ENCODE peak calls at places on chromosomes 13 and 19, in seven cellular contexts. One of them, this sample, is unnamed.

GRCh38 chr19:709196-709964 is 645 bp downstream of the PALM start:
- DNase-seq in thoracic aorta: no peak
- DNase-seq in breast epithelium: no peak
- DNase-seq in fibroblast of the aortic adventitia: no peak
- DNase-seq in body of pancreas: no peak
- DNase-seq in pancreas: no peak
- DNase-seq in fibroblast of pulmonary artery: no peak
- DNase-seq in this sample: no peak

GRCh38 chr19:28710278-28710677 is 502.7 kb downstream of the UQCRFS1 start:
- DNase-seq in breast epithelium: no peak
- DNase-seq in pancreas: no peak
- DNase-seq in thoracic aorta: no peak
- DNase-seq in fibroblast of the aortic adventitia: peak; percentile 87
- DNase-seq in fibroblast of pulmonary artery: peak; percentile 81
- DNase-seq in body of pancreas: no peak
- DNase-seq in this sample: peak; percentile 86

GRCh38 chr13:66994097-66994496 is 236.0 kb downstream of the PCDH9 start:
- DNase-seq in fibroblast of pulmonary artery: peak; percentile 79
- DNase-seq in thoracic aorta: peak; percentile 24
- DNase-seq in body of pancreas: peak; percentile 76
- DNase-seq in fibroblast of the aortic adventitia: peak; percentile 67
- DNase-seq in breast epithelium: peak; percentile 64
- DNase-seq in pancreas: peak; percentile 58
- DNase-seq in this sample: peak; percentile 76

GRCh38 chr19:16456652-16457194 is 15.0 kb downstream of the EPS15L1 start:
- DNase-seq in body of pancreas: no peak
- DNase-seq in pancreas: no peak
- DNase-seq in fibroblast of the aortic adventitia: no peak
- DNase-seq in fibroblast of pulmonary artery: no peak
- DNase-seq in breast epithelium: no peak
- DNase-seq in thoracic aorta: no peak
- DNase-seq in this sample: no peak

GRCh38 chr19:15010497-15011255 is 31.0 kb upstream of the SLC1A6 start:
- DNase-seq in fibroblast of pulmonary artery: no peak
- DNase-seq in pancreas: no peak
- DNase-seq in body of pancreas: no peak
- DNase-seq in fibroblast of the aortic adventitia: no peak
- DNase-seq in thoracic aorta: no peak
- DNase-seq in breast epithelium: no peak
- DNase-seq in this sample: no peak

GRCh38 chr19:9914315-9915207 is 21.8 kb downstream of the OLFM2 start:
- DNase-seq in fibroblast of the aortic adventitia: peak; percentile 58
- DNase-seq in breast epithelium: peak; percentile 58
- DNase-seq in body of pancreas: peak; percentile 83
- DNase-seq in thoracic aorta: no peak
- DNase-seq in pancreas: peak; percentile 86
- DNase-seq in fibroblast of pulmonary artery: peak; percentile 78
- DNase-seq in this sample: peak; percentile 79

GRCh38 chr13:91017669-91018053 is 329.8 kb upstream of the MIR17HG start:
- DNase-seq in fibroblast of pulmonary artery: no peak
- DNase-seq in pancreas: peak; percentile 53
- DNase-seq in breast epithelium: no peak
- DNase-seq in body of pancreas: peak; percentile 64
- DNase-seq in fibroblast of the aortic adventitia: no peak
- DNase-seq in thoracic aorta: no peak
- DNase-seq in this sample: no peak

GRCh38 chr19:5826531-5827341 is 12.8 kb downstream of the FUT6 start:
- DNase-seq in fibroblast of the aortic adventitia: peak; percentile 17
- DNase-seq in thoracic aorta: no peak
- DNase-seq in pancreas: peak; percentile 97
- DNase-seq in breast epithelium: peak; percentile 49
- DNase-seq in body of pancreas: peak; percentile 94
- DNase-seq in fibroblast of pulmonary artery: peak; percentile 25
- DNase-seq in this sample: no peak

GRCh38 chr13:105969761-105970160 is 565.7 kb downstream of the EFNB2 start:
- DNase-seq in fibroblast of the aortic adventitia: no peak
- DNase-seq in thoracic aorta: no peak
- DNase-seq in pancreas: no peak
- DNase-seq in body of pancreas: no peak
- DNase-seq in fibroblast of pulmonary artery: peak; percentile 3
- DNase-seq in breast epithelium: no peak
- DNase-seq in this sample: no peak

GRCh38 chr13:106173346-106173745 is 362.1 kb downstream of the EFNB2 start:
- DNase-seq in fibroblast of the aortic adventitia: no peak
- DNase-seq in thoracic aorta: no peak
- DNase-seq in body of pancreas: no peak
- DNase-seq in breast epithelium: no peak
- DNase-seq in fibroblast of pulmonary artery: no peak
- DNase-seq in pancreas: no peak
- DNase-seq in this sample: no peak

GRCh38 chr13:75481176-75482069 is 546 bp downstream of the TBC1D4 start:
- DNase-seq in pancreas: peak; percentile 83
- DNase-seq in body of pancreas: peak; percentile 54
- DNase-seq in fibroblast of pulmonary artery: no peak
- DNase-seq in breast epithelium: no peak
- DNase-seq in thoracic aorta: no peak
- DNase-seq in fibroblast of the aortic adventitia: peak; percentile 17
- DNase-seq in this sample: no peak

GRCh38 chr13:19597523-19597922 is 35.9 kb upstream of the MPHOSPH8 start:
- DNase-seq in thoracic aorta: no peak
- DNase-seq in fibroblast of pulmonary artery: no peak
- DNase-seq in pancreas: no peak
- DNase-seq in body of pancreas: no peak
- DNase-seq in fibroblast of the aortic adventitia: peak; percentile 38
- DNase-seq in breast epithelium: no peak
- DNase-seq in this sample: peak; percentile 55

GRCh38 chr19:40745402-40745780 is 4.9 kb downstream of the ACTMAP start:
- DNase-seq in thoracic aorta: no peak
- DNase-seq in fibroblast of the aortic adventitia: peak; percentile 72
- DNase-seq in fibroblast of pulmonary artery: peak; percentile 70
- DNase-seq in breast epithelium: no peak
- DNase-seq in body of pancreas: no peak
- DNase-seq in pancreas: no peak
- DNase-seq in this sample: peak; percentile 85

GRCh38 chr13:59793107-59793506 is 370.6 kb downstream of the DIAPH3 start:
- DNase-seq in breast epithelium: no peak
- DNase-seq in thoracic aorta: no peak
- DNase-seq in pancreas: no peak
- DNase-seq in fibroblast of pulmonary artery: no peak
- DNase-seq in body of pancreas: no peak
- DNase-seq in fibroblast of the aortic adventitia: no peak
- DNase-seq in this sample: no peak

GRCh38 chr13:42970824-42971669 is 21.0 kb downstream of the EPSTI1 start:
- DNase-seq in fibroblast of the aortic adventitia: peak; percentile 51
- DNase-seq in breast epithelium: no peak
- DNase-seq in thoracic aorta: no peak
- DNase-seq in body of pancreas: peak; percentile 47
- DNase-seq in pancreas: no peak
- DNase-seq in fibroblast of pulmonary artery: peak; percentile 63
- DNase-seq in this sample: peak; percentile 72

GRCh38 chr19:48443262-48443661 is 2.5 kb upstream of the GRWD1 start:
- DNase-seq in pancreas: peak; percentile 84
- DNase-seq in breast epithelium: no peak
- DNase-seq in thoracic aorta: no peak
- DNase-seq in body of pancreas: peak; percentile 66
- DNase-seq in fibroblast of pulmonary artery: no peak
- DNase-seq in fibroblast of the aortic adventitia: no peak
- DNase-seq in this sample: peak; percentile 21

GRCh38 chr13:94329754-94330551 is 149.5 kb downstream of the DCT start:
- DNase-seq in thoracic aorta: no peak
- DNase-seq in fibroblast of pulmonary artery: peak; percentile 97
- DNase-seq in body of pancreas: no peak
- DNase-seq in fibroblast of the aortic adventitia: peak; percentile 97
- DNase-seq in breast epithelium: no peak
- DNase-seq in pancreas: no peak
- DNase-seq in this sample: peak; percentile 98

DNA sequence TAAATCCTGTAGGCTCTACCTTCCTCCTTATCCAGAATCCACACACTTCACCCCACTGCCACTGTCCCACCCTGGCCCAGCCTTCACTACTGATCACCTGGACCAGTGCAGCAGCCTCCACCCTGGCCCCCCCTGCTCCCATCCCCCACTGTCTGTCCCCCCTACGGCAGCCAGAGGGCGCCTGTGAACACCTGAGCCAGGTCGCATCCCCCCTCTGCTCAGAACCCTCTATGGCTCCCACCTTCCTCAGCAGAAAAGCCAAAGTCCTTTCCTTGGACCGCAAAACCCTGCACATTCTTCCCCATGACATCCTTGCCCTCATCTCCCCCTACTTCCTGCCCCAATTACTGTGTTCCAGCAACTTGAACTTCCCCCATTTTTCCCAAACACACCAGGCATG is 20.6 kb downstream of the ELAVL3 start:
- DNase-seq in body of pancreas: no peak
- DNase-seq in thoracic aorta: no peak
- DNase-seq in breast epithelium: no peak
- DNase-seq in fibroblast of the aortic adventitia: no peak
- DNase-seq in fibroblast of pulmonary artery: no peak
- DNase-seq in pancreas: no peak
- DNase-seq in this sample: no peak
- TF ChIP-seq CTCF in body of pancreas: no peak
- TF ChIP-seq CTCF in thoracic aorta: no peak
- TF ChIP-seq CTCF in breast epithelium: no peak
- TF ChIP-seq CTCF in fibroblast of the aortic adventitia: peak; percentile 29
- TF ChIP-seq CTCF in fibroblast of pulmonary artery: peak; percentile 13
- TF ChIP-seq CTCF in pancreas: no peak
- TF ChIP-seq CTCF in this sample: peak; percentile 42

DNA sequence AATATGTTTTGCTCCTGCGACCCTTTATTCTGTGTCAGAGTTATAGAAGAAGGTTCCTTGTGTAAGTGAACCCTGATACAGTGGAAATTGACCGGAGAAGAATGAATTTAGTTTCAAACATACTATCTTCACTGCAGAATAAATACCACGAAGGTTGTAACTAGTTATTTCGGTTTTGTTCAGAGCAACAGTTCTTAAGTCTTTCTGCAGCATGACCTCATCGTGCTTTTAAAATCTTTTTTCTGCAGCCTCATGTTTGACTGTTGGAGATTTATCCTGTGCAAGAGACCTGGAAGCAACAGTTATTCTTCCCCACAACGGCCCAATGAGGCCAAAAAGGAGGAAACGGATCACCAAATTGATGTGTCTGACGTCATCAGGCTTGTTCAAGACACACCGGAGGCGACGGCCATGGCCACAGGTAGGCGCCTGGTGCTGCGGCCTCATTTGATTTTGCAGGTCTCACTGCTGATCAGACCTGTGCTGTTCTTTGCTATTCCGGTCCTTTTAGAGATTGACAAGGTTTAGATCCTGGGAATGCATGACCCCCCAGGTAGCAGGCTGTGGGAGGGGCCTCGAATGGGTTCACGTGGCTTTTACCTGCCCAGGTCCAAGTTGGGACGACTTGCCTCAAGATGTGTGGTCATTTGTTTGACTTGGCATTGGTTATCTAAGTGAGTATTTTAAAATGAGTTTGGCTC is 66.9 kb upstream of the MCF2L start:
- DNase-seq in body of pancreas: peak; percentile 72
- DNase-seq in breast epithelium: peak; percentile 75
- DNase-seq in thoracic aorta: no peak
- DNase-seq in fibroblast of pulmonary artery: no peak
- DNase-seq in fibroblast of the aortic adventitia: peak; percentile 14
- DNase-seq in pancreas: peak; percentile 67
- DNase-seq in this sample: peak; percentile 19
- H3K4me3 ChIP-seq in body of pancreas: no peak overlapping the region
- H3K4me3 ChIP-seq in breast epithelium: no peak overlapping the region
- H3K4me3 ChIP-seq in thoracic aorta: no peak overlapping the region
- H3K4me3 ChIP-seq in fibroblast of pulmonary artery: no peak overlapping the region
- H3K4me3 ChIP-seq in fibroblast of the aortic adventitia: no peak overlapping the region
- H3K4me3 ChIP-seq in pancreas: no peak overlapping the region
- H3K4me3 ChIP-seq in this sample: no peak overlapping the region

GRCh38 chr19:49491030-49491803 is 3.8 kb downstream of the RPL13A start:
- DNase-seq in fibroblast of pulmonary artery: no peak
- DNase-seq in body of pancreas: no peak
- DNase-seq in pancreas: no peak
- DNase-seq in fibroblast of the aortic adventitia: no peak
- DNase-seq in breast epithelium: no peak
- DNase-seq in thoracic aorta: no peak
- DNase-seq in this sample: no peak

GRCh38 chr19:49488046-49488862 is 846 bp downstream of the RPL13A start:
- DNase-seq in breast epithelium: no peak
- DNase-seq in pancreas: no peak
- DNase-seq in fibroblast of the aortic adventitia: no peak
- DNase-seq in body of pancreas: no peak
- DNase-seq in fibroblast of pulmonary artery: no peak
- DNase-seq in thoracic aorta: no peak
- DNase-seq in this sample: no peak

GRCh38 chr19:49490287-49491029 is 3.0 kb downstream of the RPL13A start:
- DNase-seq in pancreas: peak; percentile 78
- DNase-seq in fibroblast of pulmonary artery: no peak
- DNase-seq in breast epithelium: no peak
- DNase-seq in fibroblast of the aortic adventitia: no peak
- DNase-seq in body of pancreas: no peak
- DNase-seq in thoracic aorta: no peak
- DNase-seq in this sample: no peak

GRCh38 chr19:49488863-49489537 is 1.6 kb downstream of the RPL13A start:
- DNase-seq in breast epithelium: no peak
- DNase-seq in pancreas: no peak
- DNase-seq in fibroblast of pulmonary artery: no peak
- DNase-seq in body of pancreas: no peak
- DNase-seq in fibroblast of the aortic adventitia: no peak
- DNase-seq in thoracic aorta: no peak
- DNase-seq in this sample: no peak

GRCh38 chr19:49489601-49490167 is 2.3 kb downstream of the RPL13A start:
- DNase-seq in fibroblast of pulmonary artery: no peak
- DNase-seq in body of pancreas: no peak
- DNase-seq in fibroblast of the aortic adventitia: no peak
- DNase-seq in pancreas: no peak
- DNase-seq in thoracic aorta: no peak
- DNase-seq in breast epithelium: no peak
- DNase-seq in this sample: no peak
- TF ChIP-seq CTCF in fibroblast of pulmonary artery: no peak
- TF ChIP-seq CTCF in body of pancreas: no peak
- TF ChIP-seq CTCF in fibroblast of the aortic adventitia: no peak
- TF ChIP-seq CTCF in pancreas: no peak
- TF ChIP-seq CTCF in thoracic aorta: no peak
- TF ChIP-seq CTCF in breast epithelium: no peak
- TF ChIP-seq CTCF in this sample: peak; percentile 3

DNA sequence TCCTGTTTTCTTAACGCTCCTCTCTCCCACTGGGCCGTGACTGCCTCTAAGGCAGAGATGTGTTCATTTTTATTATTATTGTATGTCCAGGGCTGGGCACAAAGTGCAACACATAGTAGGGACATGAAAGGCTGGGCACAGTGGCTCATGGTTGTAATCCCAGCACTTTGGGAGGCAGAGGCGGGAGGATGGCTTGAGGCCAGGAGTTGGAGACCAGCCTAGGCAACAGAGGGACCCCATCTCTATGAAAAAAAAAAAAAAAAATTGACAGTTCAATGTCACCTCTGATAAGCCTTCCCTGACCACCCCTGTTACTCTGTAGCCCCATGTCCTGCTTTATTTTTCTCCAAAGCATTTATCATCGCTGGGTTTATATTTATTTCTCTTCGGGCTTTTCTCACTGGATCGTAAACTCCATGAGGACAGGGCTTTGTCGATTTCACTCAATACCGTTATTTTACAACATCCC is 481 bp upstream of the SAE1 start:
- DNase-seq in body of pancreas: no peak
- DNase-seq in fibroblast of the aortic adventitia: no peak
- DNase-seq in pancreas: no peak
- DNase-seq in thoracic aorta: no peak
- DNase-seq in fibroblast of pulmonary artery: no peak
- DNase-seq in breast epithelium: no peak
- DNase-seq in this sample: no peak
- H3K4me3 ChIP-seq in body of pancreas: no peak overlapping the region
- H3K4me3 ChIP-seq in fibroblast of the aortic adventitia: no peak overlapping the region
- H3K4me3 ChIP-seq in pancreas: peak overlapping the region; percentile 66
- H3K4me3 ChIP-seq in thoracic aorta: peak overlapping the region; percentile 79
- H3K4me3 ChIP-seq in fibroblast of pulmonary artery: no peak overlapping the region
- H3K4me3 ChIP-seq in breast epithelium: no peak overlapping the region
- H3K4me3 ChIP-seq in this sample: no peak overlapping the region

This sample was measured in choroid plexus epithelial cell.